ENCODE peak calls at places on chromosome 21, in six cellular contexts. H, G, V, P, D and F are unnamed samples.

GRCh38 chr21:39083377-39084008 is 99.8 kb downstream of the PSMG1 start:
- DNase-seq in V (no peak), G (peak; percentile 29), H (no peak), P (peak; percentile 85), D (no peak), F (no peak)

GRCh38 chr21:41362605-41363369 is 960 bp downstream of the MX2 start:
- DNase-seq in H (no peak), V (no peak), G (no peak), D (no peak), P (no peak), F (no peak)

GRCh38 chr21:38839683-38840286 is 34.1 kb downstream of the ETS2 start:
- DNase-seq in P (no peak), V (no peak), H (no peak), D (no peak), G (peak; percentile 56), F (no peak)

GRCh38 chr21:27505516-27505915 is 538.6 kb upstream of the ADAMTS5 start:
- DNase-seq in P (no peak), G (peak; percentile 56), D (no peak), H (no peak), V (no peak), F (no peak)

GRCh38 chr21:45004481-45005263 is 64.8 kb downstream of the SLX9 start:
- DNase-seq in V (no peak), P (no peak), G (no peak), D (no peak), H (no peak), F (no peak)

GRCh38 chr21:44065428-44065827 is 41.8 kb upstream of the PWP2 start:
- DNase-seq in D (no peak), G (no peak), P (no peak), V (peak; percentile 78), H (no peak), F (no peak)

GRCh38 chr21:22476214-22476613 is 1478.0 kb downstream of the NCAM2 start:
- DNase-seq in P (no peak), V (no peak), G (no peak), H (no peak), D (no peak), F (no peak)

GRCh38 chr21:15439726-15440125 is 290.1 kb upstream of the USP25 start:
- DNase-seq in G (no peak), H (no peak), V (no peak), P (no peak), D (no peak), F (no peak)

GRCh38 chr21:26920055-26920454 is 46.8 kb downstream of the ADAMTS5 start:
- DNase-seq in H (no peak), G (no peak), V (no peak), P (no peak), D (no peak), F (no peak)

GRCh38 chr21:30924171-30924680 is 42.8 kb upstream of the KRTAP11-1 start:
- DNase-seq in D (no peak), H (no peak), G (no peak), V (no peak), P (no peak), F (no peak)

GRCh38 chr21:31136891-31137290 is 98.6 kb upstream of the KRTAP19-8 start:
- DNase-seq in P (no peak), H (no peak), D (no peak), V (no peak), G (no peak), F (peak; percentile 1)

GRCh38 chr21:30818837-30819236 is 5.8 kb upstream of the KRTAP8-1 start:
- DNase-seq in V (no peak), P (no peak), G (no peak), H (no peak), D (no peak), F (no peak)

GRCh38 chr21:44619886-44620285 is 7.0 kb upstream of the KRTAP10-9 start:
- DNase-seq in H (no peak), D (no peak), P (no peak), G (no peak), V (no peak), F (no peak)

GRCh38 chr21:34534522-34534921 is 22.5 kb upstream of the KCNE1 start:
- DNase-seq in D (no peak), H (no peak), V (no peak), G (peak; percentile 56), P (no peak), F (no peak)

GRCh38 chr21:14271053-14271452 is 55.1 kb downstream of the RBM11 start:
- DNase-seq in D (no peak), G (no peak), P (no peak), V (no peak), H (no peak), F (no peak)

GRCh38 chr21:27693376-27693775 is 726.5 kb upstream of the ADAMTS5 start:
- DNase-seq in D (no peak), P (no peak), V (no peak), G (peak; percentile 76), H (no peak), F (no peak)

GRCh38 chr21:38505654-38506523 is 7.6 kb upstream of the ERG start:
- DNase-seq in D (peak; percentile 36), H (peak; percentile 71), P (no peak), V (no peak), G (peak; percentile 71), F (peak; percentile 56)

GRCh38 chr21:45135868-45136267 is 61.5 kb downstream of the ADARB1 start:
- DNase-seq in H (no peak), G (no peak), V (no peak), P (no peak), D (no peak), F (no peak)

GRCh38 chr21:41247561-41247968 is 69.0 kb upstream of the FAM3B start:
- DNase-seq in P (peak; percentile 79), V (no peak), H (no peak), D (no peak), G (no peak), F (peak; percentile 93)

GRCh38 chr21:30623362-30623761 is 2.9 kb downstream of the KRTAP20-4 start:
- DNase-seq in P (no peak), H (no peak), V (no peak), G (no peak), D (no peak), F (no peak)

GRCh38 chr21:45894891-45895777 is 86.4 kb upstream of the COL6A1 start:
- DNase-seq in P (no peak), V (no peak), D (no peak), G (no peak), H (no peak), F (no peak)

GRCh38 chr21:32336711-32337110 is 38.1 kb downstream of the MRAP start:
- DNase-seq in H (no peak), G (peak; percentile 31), D (no peak), P (no peak), V (no peak), F (no peak)

GRCh38 chr21:38913120-38913975 is 107.6 kb downstream of the ETS2 start:
- DNase-seq in P (peak; percentile 86), V (no peak), D (peak; percentile 14), H (peak; percentile 82), G (peak; percentile 69), F (peak; percentile 77)

GRCh38 chr21:32329776-32330175 is 31.1 kb downstream of the MRAP start:
- DNase-seq in D (no peak), G (peak; percentile 53), V (no peak), P (no peak), H (no peak), F (no peak)

GRCh38 chr21:32306021-32306780 is 7.5 kb downstream of the MRAP start:
- DNase-seq in H (no peak), G (no peak), D (peak; percentile 50), P (no peak), V (no peak), F (no peak)

GRCh38 chr21:34545079-34545884 is 33.3 kb upstream of the KCNE1 start:
- DNase-seq in H (no peak), D (peak; percentile 41), G (peak; percentile 85), P (peak; percentile 60), V (no peak), F (no peak)

GRCh38 chr21:46110499-46111192 is 12.7 kb downstream of the COL6A2 start:
- DNase-seq in D (no peak), G (peak; percentile 43), V (no peak), H (no peak), P (peak; percentile 68), F (no peak)

GRCh38 chr21:33940846-33941245 is 25.2 kb upstream of the ATP5PO start:
- DNase-seq in V (no peak), D (no peak), G (no peak), H (no peak), P (peak; percentile 34), F (no peak)

GRCh38 chr21:42621828-42622199 is 31.6 kb upstream of the PDE9A start:
- DNase-seq in P (no peak), H (no peak), V (no peak), D (no peak), G (no peak), F (no peak)

GRCh38 chr21:41651830-41652229 is 115.0 kb downstream of the RIPK4 start:
- DNase-seq in P (no peak), D (no peak), V (no peak), G (peak; percentile 34), H (no peak), F (no peak)

GRCh38 chr21:19844334-19844733 is 1153.9 kb upstream of the NCAM2 start:
- DNase-seq in G (no peak), V (no peak), H (no peak), D (no peak), P (no peak), F (no peak)

GRCh38 chr21:34535886-34536285 is 23.9 kb upstream of the KCNE1 start:
- DNase-seq in D (no peak), P (no peak), V (no peak), H (no peak), G (no peak), F (no peak)

GRCh38 chr21:38766987-38767722 is 38.6 kb upstream of the ETS2 start:
- DNase-seq in H (peak; percentile 65), G (no peak), D (no peak), V (peak; percentile 72), P (no peak), F (peak; percentile 90)